ENCODE peak calls at places on chromosomes 3 and 15, in eight cellular contexts. S is mucosa of descending colon, H is GM23248, E is GM12878, Z is epithelial cell of esophagus, N is small intestine, Y is psoas muscle, V is left lung. R is an unnamed sample.

GRCh38 chr3:158977497-158977896 is 175.6 kb downstream of the MFSD1 start:
- DNase-seq in S (no peak), H (no peak), E (no peak), Z (no peak), N (no peak), Y (no peak), V (no peak), R (no peak)

GRCh38 chr3:135516143-135516542 is 449.4 kb upstream of the PPP2R3A start:
- DNase-seq in S (no peak), H (peak; percentile 31), E (no peak), Z (no peak), N (no peak), Y (no peak), V (no peak), R (no peak)

GRCh38 chr15:74144153-74144775 is 13.9 kb downstream of the ISLR2 start:
- DNase-seq in S (no peak), H (no peak), E (no peak), Z (no peak), N (no peak), Y (no peak), V (no peak), R (peak; percentile 54)

GRCh38 chr3:58858126-58858525 is 191.6 kb upstream of the FAM3D start:
- DNase-seq in S (no peak), H (no peak), E (no peak), Z (no peak), N (no peak), Y (no peak), V (no peak), R (no peak)

GRCh38 chr3:150210461-150211110 is 197.5 kb upstream of the TSC22D2 start:
- DNase-seq in S (no peak), H (no peak), E (no peak), Z (no peak), N (no peak), Y (no peak), V (no peak), R (no peak)

GRCh38 chr3:120846073-120846472 is 61.9 kb upstream of the STXBP5L start:
- DNase-seq in S (no peak), H (no peak), E (no peak), Z (no peak), N (no peak), Y (no peak), V (no peak), R (no peak)

GRCh38 chr3:51985971-51986947 is 2.9 kb downstream of the ACY1 start:
- DNase-seq in S (peak; percentile 71), H (no peak), E (no peak), Z (no peak), N (peak; percentile 89), Y (no peak), V (no peak), R (no peak)

GRCh38 chr3:127851899-127852298 is 29.6 kb upstream of the MGLL start:
- DNase-seq in S (no peak), H (no peak), E (no peak), Z (no peak), N (no peak), Y (no peak), V (no peak), R (no peak)

GRCh38 chr3:183265713-183266417 is 12.8 kb downstream of the B3GNT5 start:
- DNase-seq in S (peak; percentile 76), H (peak; percentile 93), E (no peak), Z (peak; percentile 99), N (peak; percentile 99), Y (no peak), V (no peak), R (no peak)

GRCh38 chr15:70121656-70122297 is 24.1 kb upstream of the TLE3 start:
- DNase-seq in S (peak; percentile 40), H (peak; percentile 96), E (no peak), Z (peak; percentile 60), N (no peak), Y (peak; percentile 80), V (no peak), R (no peak)

GRCh38 chr15:70314018-70314354 is 216.3 kb upstream of the TLE3 start:
- DNase-seq in S (no peak), H (peak; percentile 20), E (no peak), Z (no peak), N (no peak), Y (no peak), V (no peak), R (no peak)

GRCh38 chr15:101472033-101472432 is 17.5 kb downstream of the PCSK6 start:
- DNase-seq in S (no peak), H (no peak), E (no peak), Z (no peak), N (no peak), Y (no peak), V (no peak), R (no peak)

GRCh38 chr3:60178931-60179653 is 1072.2 kb downstream of the FHIT start:
- DNase-seq in S (no peak), H (no peak), E (no peak), Z (no peak), N (no peak), Y (no peak), V (no peak), R (no peak)

GRCh38 chr3:142726017-142726416 is 2.2 kb downstream of the TRPC1 start:
- DNase-seq in S (no peak), H (no peak), E (no peak), Z (no peak), N (no peak), Y (no peak), V (no peak), R (no peak)

GRCh38 chr3:10160346-10160745 is 4.4 kb upstream of the IRAK2 start:
- DNase-seq in S (no peak), H (peak; percentile 75), E (no peak), Z (no peak), N (no peak), Y (no peak), V (no peak), R (no peak)

GRCh38 chr15:85485956-85486567 is 105.7 kb downstream of the AKAP13 start:
- DNase-seq in S (peak; percentile 89), H (peak; percentile 62), E (peak; percentile 59), Z (peak; percentile 87), N (peak; percentile 81), Y (no peak), V (no peak), R (peak; percentile 84)

GRCh38 chr3:108953210-108953609 is 469 bp downstream of the GUCA1C start:
- DNase-seq in S (no peak), H (no peak), E (no peak), Z (peak; percentile 88), N (no peak), Y (no peak), V (no peak), R (no peak)

GRCh38 chr3:160286231-160286630 is 61.0 kb downstream of the C3orf80 start:
- DNase-seq in S (no peak), H (no peak), E (no peak), Z (no peak), N (no peak), Y (no peak), V (no peak), R (no peak)
- H3K4me3 ChIP-seq in S (no peak overlapping the region), H (no peak overlapping the region), E (no peak overlapping the region), Z (no peak overlapping the region), N (no peak overlapping the region), Y (no peak overlapping the region), V (no peak overlapping the region), R (no peak overlapping the region)

DNA sequence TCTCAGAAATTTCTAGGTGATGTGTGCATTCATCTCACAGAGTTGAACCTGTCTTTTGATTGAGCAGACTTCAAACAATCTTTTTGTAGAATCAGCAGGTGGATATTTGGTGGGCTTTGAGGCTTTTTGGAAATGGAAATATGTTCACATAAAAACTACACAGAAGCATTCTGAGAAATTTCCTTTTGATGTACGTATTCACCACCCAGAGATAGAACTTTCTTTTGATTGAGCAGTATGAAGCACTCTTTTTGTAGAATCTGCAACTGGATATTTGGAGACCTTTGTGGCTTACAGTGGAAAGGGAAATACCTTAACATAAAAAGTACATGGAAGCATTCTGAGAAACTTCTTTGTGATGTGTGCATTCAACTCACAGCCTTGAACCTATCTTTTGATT is 3515.0 kb downstream of the GOLGA6L6 start:
- DNase-seq in S (no peak), H (no peak), E (no peak), Z (no peak), N (no peak), Y (no peak), V (no peak), R (peak; percentile 93)
- H3K4me3 ChIP-seq in S (no peak overlapping the region), H (no peak overlapping the region), E (no peak overlapping the region), Z (no peak overlapping the region), N (no peak overlapping the region), Y (no peak overlapping the region), V (no peak overlapping the region), R (no peak overlapping the region)

GRCh38 chr3:99818818-99819217 is 1.2 kb downstream of the CMSS1 start:
- DNase-seq in S (no peak), H (peak; percentile 23), E (no peak), Z (peak; percentile 12), N (no peak), Y (no peak), V (no peak), R (no peak)

GRCh38 chr3:99817047-99817436 is 620 bp upstream of the CMSS1 start:
- DNase-seq in S (no peak), H (peak; percentile 59), E (no peak), Z (peak; percentile 30), N (no peak), Y (peak; percentile 25), V (no peak), R (no peak)

DNA sequence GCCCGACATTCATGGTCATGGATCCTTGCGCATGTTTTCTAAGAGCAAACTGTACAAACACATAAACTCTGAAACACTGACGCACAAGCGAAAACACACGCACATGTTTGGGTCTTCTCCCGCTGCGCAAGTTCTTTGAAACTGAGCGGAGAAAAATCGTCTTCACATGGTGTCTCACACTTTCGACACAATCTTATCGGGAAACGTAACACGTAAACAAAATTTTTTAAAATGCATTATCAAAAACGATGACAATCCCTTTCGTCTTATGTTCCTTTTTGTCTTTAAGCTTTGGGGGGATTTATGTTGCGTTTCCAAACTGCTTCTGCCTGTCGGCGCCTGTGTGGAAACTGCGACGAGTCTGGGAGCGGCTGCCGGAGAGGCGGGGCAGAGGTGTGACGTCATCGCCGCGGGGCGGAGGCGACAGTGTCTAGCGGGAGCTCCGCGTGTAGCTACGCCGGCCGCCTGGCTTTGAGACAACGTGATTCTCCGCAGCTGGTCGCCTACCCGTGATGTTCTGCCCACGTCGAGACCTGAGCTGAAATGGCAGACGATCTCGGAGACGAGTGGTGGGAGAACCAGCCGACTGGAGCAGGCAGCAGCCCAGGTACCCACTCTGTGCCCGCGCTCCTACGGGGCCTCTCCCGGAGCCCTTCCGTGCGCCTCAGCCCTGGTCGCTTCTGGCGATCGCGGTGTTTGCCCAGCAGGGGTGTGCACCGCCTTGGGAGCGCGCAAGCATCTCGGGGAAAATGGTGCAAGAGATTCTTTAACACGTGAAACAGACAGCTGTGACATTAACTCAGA is at the start of gene CMSS1:
- DNase-seq in S (peak; percentile 96), H (peak; percentile 96), E (peak; percentile 81), Z (peak; percentile 94), N (peak; percentile 88), Y (peak; percentile 97), V (peak; percentile 96), R (peak; percentile 83)
- H3K4me3 ChIP-seq in S (peak within 1 kb of the TSS; percentile 31), H (peak within 1 kb of the TSS; percentile 79), E (peak within 1 kb of the TSS; percentile 75), Z (peak within 1 kb of the TSS; percentile 83), N (peak within 1 kb of the TSS; percentile 43), Y (peak within 1 kb of the TSS; percentile 85), V (peak within 1 kb of the TSS; percentile 62), R (peak within 1 kb of the TSS; percentile 71)

DNA sequence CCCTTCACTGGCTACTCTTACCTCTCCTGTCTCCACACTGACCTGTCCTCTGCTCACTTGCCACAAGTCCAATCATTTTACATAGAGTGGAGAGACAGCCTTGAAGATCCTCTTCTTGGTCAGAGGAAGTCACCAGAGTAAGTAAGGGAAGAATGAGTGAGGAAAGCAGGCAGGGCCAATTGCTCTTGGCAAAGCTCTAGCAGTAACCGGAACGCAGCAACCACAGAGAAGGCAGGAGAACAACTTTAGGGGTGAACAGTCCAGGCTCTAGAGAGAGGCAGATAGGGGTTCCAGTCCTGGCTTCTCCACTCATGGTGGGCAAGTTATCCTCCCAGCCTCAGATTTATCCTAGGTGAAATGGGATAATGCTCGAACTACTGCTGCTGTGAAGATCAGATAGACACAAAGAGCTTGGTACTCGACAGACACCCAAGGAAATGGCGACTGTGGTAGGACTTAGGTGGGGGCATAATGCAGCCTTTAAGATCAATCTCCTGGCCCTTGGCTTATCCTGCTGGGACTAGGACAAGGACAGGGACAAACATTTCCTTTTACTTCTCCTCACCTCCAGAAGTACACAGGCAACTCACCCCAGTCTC is 1.2 kb upstream of the ADAMTSL3 start:
- DNase-seq in S (no peak), H (no peak), E (no peak), Z (no peak), N (no peak), Y (no peak), V (no peak), R (no peak)
- H3K4me3 ChIP-seq in S (no peak overlapping the region), H (no peak overlapping the region), E (no peak overlapping the region), Z (no peak overlapping the region), N (no peak overlapping the region), Y (no peak overlapping the region), V (no peak overlapping the region), R (no peak overlapping the region)